ENCODE peak calls at places on chromosomes 6 and 20, in five cellular contexts. Z is IMR-90, H is H9, M is H1, V is neuronal stem cell. U is an unnamed sample.

GRCh38 chr6:36076178-36077088 is 48.8 kb downstream of the MAPK14 start:
- DNase-seq in Z (peak), H (no peak), M (no peak), V (no peak), U (no peak)

GRCh38 chr20:63150911-63151531 is 64.9 kb downstream of the YTHDF1 start:
- DNase-seq in Z (no peak), H (no peak), M (no peak), V (no peak), U (no peak)

GRCh38 chr6:11315743-11316437 is 83.4 kb upstream of the NEDD9 start:
- DNase-seq in Z (peak), H (no peak), M (no peak), V (no peak), U (no peak)

GRCh38 chr6:161019324-161019839 is 27.8 kb downstream of the MAP3K4 start:
- DNase-seq in Z (no peak), H (no peak), M (no peak), V (no peak), U (no peak)

GRCh38 chr6:83429269-83429668 is 1.6 kb downstream of the ME1 start:
- DNase-seq in Z (no peak), H (no peak), M (no peak), V (no peak), U (no peak)

GRCh38 chr6:112439010-112439409 is 91.9 kb downstream of the RFPL4B start:
- DNase-seq in Z (no peak), H (no peak), M (no peak), V (no peak), U (no peak)

GRCh38 chr20:9051508-9051907 is 17.4 kb upstream of the PLCB4 start:
- DNase-seq in Z (peak), H (no peak), M (no peak), V (no peak), U (peak)

GRCh38 chr6:106967936-106968555 is 6.5 kb downstream of the CD24 start:
- DNase-seq in Z (no peak), H (no peak), M (no peak), V (no peak), U (no peak)

GRCh38 chr6:166862287-166862977 is 93.9 kb downstream of the RNASET2 start:
- DNase-seq in Z (no peak), H (peak), M (peak), V (peak), U (peak)

GRCh38 chr6:121647905-121648304 is 212.5 kb downstream of the GJA1 start:
- DNase-seq in Z (peak), H (no peak), M (no peak), V (no peak), U (peak)

GRCh38 chr20:45972500-45973183 is 639 bp upstream of the ZNF335 start:
- DNase-seq in Z (no peak), H (no peak), M (no peak), V (no peak), U (no peak)

GRCh38 chr20:16699287-16699686 is 30.5 kb upstream of the SNRPB2 start:
- DNase-seq in Z (no peak), H (no peak), M (no peak), V (no peak), U (peak)

GRCh38 chr6:19569563-19569962 is 267.6 kb upstream of the ID4 start:
- DNase-seq in Z (no peak), H (no peak), M (no peak), V (peak), U (no peak)

GRCh38 chr20:31523361-31524283 is 9.4 kb downstream of the HM13 start:
- DNase-seq in Z (peak), H (no peak), M (no peak), V (no peak), U (no peak)

GRCh38 chr6:88858455-88858854 is 105.0 kb downstream of the RNGTT start:
- DNase-seq in Z (no peak), H (no peak), M (no peak), V (no peak), U (no peak)

GRCh38 chr6:6758915-6759654 is 170.6 kb downstream of the LY86 start:
- DNase-seq in Z (peak), H (peak), M (peak), V (peak), U (peak)

GRCh38 chr6:165850434-165851019 is 187.5 kb upstream of the PDE10A start:
- DNase-seq in Z (peak), H (peak), M (peak), V (peak), U (peak)

GRCh38 chr6:113645576-113645970 is 211.6 kb upstream of the MARCKS start:
- DNase-seq in Z (peak), H (no peak), M (no peak), V (no peak), U (no peak)

GRCh38 chr6:2114100-2114499 is 131.3 kb downstream of the GMDS start:
- DNase-seq in Z (no peak), H (no peak), M (no peak), V (no peak), U (no peak)
- H2BK120ac ChIP-seq in Z (no peak), H (no peak), M (no peak), V (no peak), U (no peak)

DNA sequence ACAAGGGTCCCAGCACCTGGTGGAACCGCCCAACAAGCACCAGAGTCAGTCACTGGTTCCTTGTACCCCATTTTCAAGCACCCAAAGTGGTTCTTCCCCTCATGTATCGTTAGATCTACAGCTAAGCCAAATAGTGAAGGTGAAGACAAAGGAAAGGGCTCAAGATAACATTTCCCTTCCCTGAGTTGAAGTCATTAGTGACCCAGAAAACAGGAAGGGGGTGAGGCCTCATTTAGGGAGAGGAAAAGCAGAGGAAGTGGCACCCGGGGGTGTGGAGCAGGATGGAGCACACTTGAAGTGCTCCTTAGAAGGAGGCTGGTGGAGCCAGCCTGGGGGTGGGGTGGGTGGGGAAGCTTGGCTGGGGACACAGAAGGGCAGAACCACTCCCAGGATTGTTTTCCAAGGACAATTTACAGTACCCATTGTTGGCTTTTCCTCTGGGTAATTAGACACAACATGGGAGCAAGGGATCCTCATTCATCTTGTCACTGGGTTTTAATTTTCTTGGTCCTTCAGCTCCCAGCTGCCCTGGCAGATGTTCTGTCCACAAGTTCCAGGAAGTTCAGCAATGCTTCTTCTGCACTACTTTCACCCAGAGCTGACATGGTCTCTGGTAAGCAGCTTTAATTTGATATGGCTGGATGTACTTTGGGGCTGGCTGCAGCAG is 73.3 kb upstream of the CD93 start:
- DNase-seq in Z (no peak), H (peak), M (peak), V (no peak), U (no peak)
- H2BK120ac ChIP-seq in Z (no peak), H (no peak), M (no peak), V (no peak), U (no peak)

DNA sequence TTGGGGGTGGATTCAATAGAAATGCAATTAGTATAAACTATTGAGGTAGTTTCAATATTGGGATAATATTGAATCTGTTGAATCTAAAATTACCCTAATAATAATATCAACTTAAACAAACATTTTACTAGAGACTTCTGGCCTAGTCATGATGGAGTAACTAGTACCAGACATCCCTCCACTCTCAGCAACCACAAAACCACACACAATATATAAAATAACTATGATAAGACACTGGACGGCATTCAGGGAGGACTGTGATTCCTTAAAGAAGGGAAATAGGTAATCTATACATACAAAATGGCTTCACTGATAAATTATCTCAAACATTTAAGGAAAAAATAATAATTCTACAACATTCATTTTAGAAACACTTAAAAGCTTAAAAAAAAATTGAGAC is 38.9 kb upstream of the TMEM14A start:
- DNase-seq in Z (no peak), H (no peak), M (no peak), V (no peak), U (no peak)
- H2BK120ac ChIP-seq in Z (no peak), H (no peak), M (no peak), V (no peak), U (no peak)

GRCh38 chr20:38272961-38273360 is 12.4 kb upstream of the KIAA1755 start:
- DNase-seq in Z (peak), H (no peak), M (no peak), V (no peak), U (no peak)
- H2BK120ac ChIP-seq in Z (peak), H (no peak), M (no peak), V (no peak), U (no peak)

DNA sequence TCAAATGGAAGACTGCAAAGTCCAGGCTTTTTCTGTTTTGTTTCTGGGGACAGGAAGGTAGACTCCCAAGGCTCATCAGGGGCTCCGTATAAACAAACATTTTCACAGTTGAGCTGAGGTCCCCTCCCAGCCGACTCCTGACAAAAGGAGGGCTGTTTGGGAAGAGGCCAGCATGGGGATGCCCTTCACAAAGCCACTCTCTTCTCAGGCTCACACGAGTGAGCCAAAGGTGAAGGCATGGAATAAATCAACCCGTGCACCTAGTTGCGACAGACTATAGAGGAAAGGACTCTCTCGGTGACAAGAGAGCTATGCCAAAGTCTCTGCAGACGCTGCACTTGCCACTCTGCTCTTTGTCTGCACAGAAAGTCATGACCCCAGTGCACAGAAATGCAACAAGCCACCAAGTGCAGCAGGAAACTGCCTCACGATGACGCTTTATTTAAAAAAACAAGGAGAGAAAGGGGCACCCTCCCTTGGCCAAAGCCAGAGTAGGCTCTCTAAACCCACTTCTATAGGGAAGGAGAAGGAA is 21.1 kb downstream of the JAG1 start:
- DNase-seq in Z (peak), H (no peak), M (no peak), V (no peak), U (no peak)
- H2BK120ac ChIP-seq in Z (peak), H (no peak), M (no peak), V (no peak), U (no peak)

GRCh38 chr20:37317316-37317715 is 27.9 kb downstream of the MANBAL start:
- DNase-seq in Z (no peak), H (no peak), M (no peak), V (no peak), U (no peak)
- H2BK120ac ChIP-seq in Z (no peak), H (no peak), M (no peak), V (no peak), U (no peak)

GRCh38 chr6:32854376-32855178 is 585 bp downstream of the PSMB9 start:
- DNase-seq in Z (peak), H (no peak), M (no peak), V (no peak), U (no peak)

GRCh38 chr6:32851025-32851424 is 2.5 kb downstream of the TAP1 start:
- DNase-seq in Z (no peak), H (no peak), M (no peak), V (no peak), U (no peak)

GRCh38 chr6:32852018-32852843 is 1.3 kb downstream of the TAP1 start:
- DNase-seq in Z (no peak), H (no peak), M (no peak), V (no peak), U (no peak)

GRCh38 chr6:32853541-32854375 is at the start of the genes PSMB9 and TAP1:
- DNase-seq in Z (peak), H (peak), M (peak), V (peak), U (peak)

GRCh38 chr6:32852844-32853540 is 512 bp downstream of the TAP1 start:
- DNase-seq in Z (peak), H (peak), M (peak), V (no peak), U (peak)
- H2BK120ac ChIP-seq in Z (peak), H (no peak), M (no peak), V (no peak), U (no peak)

DNA sequence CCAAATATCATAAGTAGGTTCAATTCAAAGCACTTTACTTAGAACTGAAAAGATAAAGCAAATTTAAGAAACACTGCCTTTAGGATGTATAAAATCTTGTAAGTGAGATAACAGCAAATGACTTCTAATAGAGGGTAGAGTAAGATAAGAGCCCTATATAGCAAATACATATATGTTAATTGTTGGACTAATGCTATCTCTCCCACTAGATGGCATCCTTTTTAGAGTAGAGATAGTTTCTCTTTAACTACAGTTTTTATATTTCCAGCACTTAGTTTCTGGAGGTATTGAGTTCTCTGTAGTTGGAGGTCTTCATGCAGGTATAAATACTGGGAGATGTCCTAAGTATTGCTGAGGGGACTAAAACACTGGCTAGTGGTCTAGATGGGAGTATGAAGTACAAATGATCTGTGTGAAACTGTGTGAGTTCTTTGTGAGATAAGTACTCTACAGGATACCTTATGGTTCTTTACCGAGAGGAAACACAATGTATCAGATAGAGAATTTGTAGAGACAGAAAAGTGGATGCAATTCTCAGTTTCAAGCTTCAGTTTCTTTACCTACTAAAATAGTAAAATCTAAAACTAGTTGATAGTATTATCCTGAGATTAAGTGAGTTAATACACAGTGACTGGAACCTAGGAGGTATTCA is 399.3 kb downstream of the KHDRBS2 start:
- DNase-seq in Z (no peak), H (no peak), M (no peak), V (no peak), U (peak)
- H2BK120ac ChIP-seq in Z (no peak), H (no peak), M (no peak), V (no peak), U (no peak)

GRCh38 chr20:4062721-4063606 is 47.6 kb upstream of the RNF24 start:
- DNase-seq in Z (no peak), H (no peak), M (no peak), V (no peak), U (no peak)

GRCh38 chr20:4059631-4060030 is 44.3 kb upstream of the RNF24 start:
- DNase-seq in Z (no peak), H (no peak), M (no peak), V (no peak), U (no peak)

GRCh38 chr20:4060054-4060795 is 44.9 kb upstream of the RNF24 start:
- DNase-seq in Z (no peak), H (no peak), M (no peak), V (no peak), U (no peak)

GRCh38 chr20:4061989-4062388 is 46.6 kb upstream of the RNF24 start:
- DNase-seq in Z (no peak), H (no peak), M (no peak), V (no peak), U (no peak)

DNA sequence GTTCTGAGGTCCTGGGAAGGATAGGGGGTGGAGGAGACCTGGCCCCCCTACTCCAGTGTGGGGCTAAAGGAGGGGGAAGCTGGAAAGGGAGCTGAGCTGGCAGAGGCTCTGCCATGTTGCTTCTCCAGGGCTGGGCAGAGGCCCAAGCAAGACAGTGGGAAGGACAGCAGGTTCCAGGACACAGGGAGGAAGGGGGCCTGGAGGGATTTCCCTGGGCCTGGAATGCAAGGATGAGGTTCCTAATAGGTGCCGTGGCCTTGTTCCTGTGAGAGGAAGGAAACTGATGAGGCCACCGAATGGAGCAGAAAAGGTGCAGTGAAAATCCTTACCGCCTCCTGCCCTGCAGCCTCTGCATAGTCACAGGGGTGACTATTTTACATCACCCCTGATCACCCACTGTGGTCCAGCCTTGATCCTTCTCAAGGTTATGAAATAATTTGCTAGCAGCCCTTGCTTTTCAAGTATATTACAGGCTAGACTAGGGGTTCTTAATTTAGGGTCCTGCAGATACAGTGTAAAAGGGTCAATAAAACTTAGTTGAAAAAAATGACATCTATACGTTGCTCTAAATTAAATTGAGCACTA is 45.6 kb upstream of the RNF24 start:
- DNase-seq in Z (no peak), H (no peak), M (no peak), V (no peak), U (no peak)
- H2BK120ac ChIP-seq in Z (no peak), H (no peak), M (no peak), V (no peak), U (no peak)

GRCh38 chr20:25407311-25408169 is at the start of gene GINS1:
- DNase-seq in Z (peak), H (peak), M (peak), V (peak), U (peak)
- H2BK120ac ChIP-seq in Z (peak), H (no peak), M (no peak), V (no peak), U (no peak)

U was measured in mesendoderm.